ENCODE peak calls at places on chromosome 14, in four cellular contexts. D is dorsolateral prefrontal cortex, Q is endothelial cell of umbilical vein, C is foreskin fibroblast. G is an unnamed sample.

GRCh38 chr14:27995688-27996087 is 770.9 kb upstream of the FOXG1 start:
- DNase-seq in D (no peak), Q (no peak), C (no peak), G (no peak)

GRCh38 chr14:77306406-77307098 is 14.1 kb downstream of the POMT2 start:
- DNase-seq in D (peak; percentile 77), Q (no peak), C (peak; percentile 58), G (peak; percentile 20)

GRCh38 chr14:72740504-72740961 is 153.4 kb downstream of the DPF3 start:
- DNase-seq in D (no peak), Q (no peak), C (no peak), G (no peak)

GRCh38 chr14:88554458-88555286 is at the start of gene PTPN21:
- DNase-seq in D (peak; percentile 39), Q (peak; percentile 69), C (peak; percentile 91), G (peak; percentile 51)

GRCh38 chr14:60561845-60562746 is 53.1 kb downstream of the SIX6 start:
- DNase-seq in D (peak; percentile 60), Q (peak; percentile 59), C (peak; percentile 86), G (peak; percentile 65)

GRCh38 chr14:53954551-53955233 is 1.9 kb downstream of the BMP4 start:
- DNase-seq in D (no peak), Q (peak; percentile 58), C (peak; percentile 78), G (no peak)

GRCh38 chr14:61581340-61581739 is 114.0 kb upstream of the HIF1A start:
- DNase-seq in D (no peak), Q (no peak), C (no peak), G (no peak)

GRCh38 chr14:50714452-50715073 is 46.5 kb upstream of the SAV1 start:
- DNase-seq in D (no peak), Q (peak; percentile 60), C (peak; percentile 74), G (peak; percentile 45)

GRCh38 chr14:22544881-22545420 is 44.1 kb downstream of the DAD1 start:
- DNase-seq in D (no peak), Q (no peak), C (no peak), G (no peak)

GRCh38 chr14:95313707-95314106 is 6.0 kb downstream of the CLMN start:
- DNase-seq in D (peak; percentile 68), Q (no peak), C (peak; percentile 77), G (peak; percentile 27)

DNA sequence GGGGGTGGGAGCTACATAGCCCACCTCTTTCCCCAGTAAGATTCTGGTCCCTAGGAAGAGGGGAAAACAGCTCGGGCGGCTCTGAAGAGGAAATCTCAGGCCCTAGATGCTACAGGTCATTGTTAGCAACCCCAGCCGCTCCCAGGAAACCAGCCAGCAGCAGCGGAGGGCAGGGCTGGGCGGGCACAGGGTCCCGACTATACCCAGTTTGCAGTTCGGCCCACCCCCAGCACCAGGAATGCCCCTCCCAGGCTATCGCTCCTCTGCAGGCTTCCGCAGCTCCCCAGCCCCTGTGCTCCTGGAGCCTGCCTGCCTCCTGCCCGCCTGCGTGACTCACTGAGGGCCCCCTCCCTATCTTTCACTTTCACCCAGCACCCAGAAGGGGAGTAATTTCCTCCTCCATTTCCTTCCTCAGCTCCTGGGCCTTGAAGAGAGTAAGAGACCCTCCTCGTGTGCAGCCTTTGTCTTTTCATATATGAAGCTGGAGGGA is 27.2 kb upstream of the PNMA1 start:
- DNase-seq in D (no peak), Q (peak; percentile 97), C (peak; percentile 86), G (peak; percentile 48)
- TF ChIP-seq CTCF in D (no peak), Q (no peak), C (no peak), G (no peak)

GRCh38 chr14:100212476-100213333 is 26.2 kb upstream of the YY1 start:
- DNase-seq in D (no peak), Q (no peak), C (no peak), G (no peak)
- TF ChIP-seq CTCF in D (no peak), Q (no peak), C (no peak), G (no peak)

GRCh38 chr14:79899610-79900009 is 311.7 kb downstream of the DIO2 start:
- DNase-seq in D (no peak), Q (no peak), C (no peak), G (no peak)
- TF ChIP-seq CTCF in D (no peak), Q (no peak), C (no peak), G (no peak)

GRCh38 chr14:81990312-81990761 is 456.7 kb upstream of the SEL1L start:
- DNase-seq in D (peak; percentile 59), Q (peak; percentile 46), C (peak; percentile 67), G (peak; percentile 22)

GRCh38 chr14:81986005-81986404 is 452.4 kb upstream of the SEL1L start:
- DNase-seq in D (no peak), Q (no peak), C (no peak), G (no peak)

DNA sequence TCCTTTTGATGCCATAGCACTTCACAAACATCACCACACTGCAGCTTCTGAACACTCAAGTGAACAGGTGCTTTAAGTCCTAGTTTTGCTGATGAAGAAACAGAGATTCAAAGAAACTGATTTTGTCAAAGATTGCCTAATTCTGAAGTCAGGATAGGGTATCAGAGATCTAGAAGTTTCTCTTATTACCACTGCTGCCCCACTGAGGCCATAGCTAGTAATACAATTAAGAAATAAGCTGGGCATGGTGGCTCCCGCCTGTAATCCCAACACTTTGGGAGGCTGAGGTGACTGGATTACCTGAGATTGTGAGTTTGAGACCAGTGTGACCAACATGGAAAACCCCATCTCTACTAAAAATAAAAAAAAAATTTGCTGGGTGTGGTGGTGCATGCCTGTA is 458.3 kb upstream of the SEL1L start:
- DNase-seq in D (no peak), Q (no peak), C (peak; percentile 0), G (no peak)
- TF ChIP-seq CTCF in D (peak; percentile 19), Q (no peak), C (no peak), G (peak; percentile 38)

G was measured in HFFc6.